ENCODE peak calls at places on chromosome 21, in ten cellular contexts. O is GM20000; F is left ventricle myocardium superior; R is NCI-H1105; N is WTC11; L is central memory CD8-positive, alpha-beta T cell; P is activated effector memory CD4-positive, alpha-beta T cell treated with anti-CD3 and anti-CD28 coated beads, Interleukin-2, amount 50 U/mL, for 16 hours; D is breast epithelium; U is GM03348; A is M059J. Z is an unnamed sample.

GRCh38 chr21:25984538-25984937 is 186.0 kb downstream of the APP start:
- DNase-seq in O (no peak), F (no peak), R (no peak), N (no peak), L (no peak), P (no peak), D (no peak), U (no peak), A (no peak), Z (no peak)

GRCh38 chr21:25323356-25323949 is 283.8 kb downstream of the MRPL39 start:
- DNase-seq in O (no peak), F (no peak), R (peak), N (no peak), L (no peak), P (no peak), D (no peak), U (no peak), A (peak), Z (no peak)

GRCh38 chr21:41682719-41683179 is 84.1 kb downstream of the RIPK4 start:
- DNase-seq in O (no peak), F (no peak), R (no peak), N (no peak), L (no peak), P (no peak), D (no peak), U (no peak), A (no peak), Z (no peak)

GRCh38 chr21:34793471-34793870 is 124.7 kb downstream of the CLIC6 start:
- DNase-seq in O (no peak), F (no peak), R (no peak), N (no peak), L (no peak), P (no peak), D (no peak), U (no peak), A (no peak), Z (no peak)

GRCh38 chr21:38177919-38178652 is 78.7 kb upstream of the KCNJ15 start:
- DNase-seq in O (no peak), F (no peak), R (no peak), N (no peak), L (no peak), P (no peak), D (no peak), U (no peak), A (no peak), Z (no peak)

GRCh38 chr21:15221799-15222386 is 157.1 kb upstream of the NRIP1 start:
- DNase-seq in O (no peak), F (peak), R (no peak), N (peak), L (no peak), P (no peak), D (no peak), U (peak), A (peak), Z (no peak)

GRCh38 chr21:43733529-43734071 is 14.7 kb downstream of the PDXK start:
- DNase-seq in O (no peak), F (no peak), R (no peak), N (no peak), L (no peak), P (no peak), D (no peak), U (peak), A (no peak), Z (no peak)

GRCh38 chr21:26850116-26850643 is 5.0 kb upstream of the ADAMTS1 start:
- DNase-seq in O (no peak), F (no peak), R (no peak), N (no peak), L (no peak), P (no peak), D (no peak), U (peak), A (peak), Z (no peak)

GRCh38 chr21:26845066-26845749 is at the start of gene ADAMTS1:
- DNase-seq in O (no peak), F (peak), R (no peak), N (peak), L (no peak), P (no peak), D (peak), U (peak), A (peak), Z (no peak)